ENCODE peak calls at places on chromosomes 16 and 17, in five cellular contexts. O, T, F, D and Z are unnamed samples.

GRCh38 chr16:84541999-84542876 is 37.8 kb upstream of the MEAK7 start:
- DNase-seq in O (no peak), T (no peak), F (no peak), D (no peak), Z (no peak)

GRCh38 chr16:31452631-31453106 is 6.6 kb upstream of the ARMC5 start:
- DNase-seq in O (no peak), T (no peak), F (no peak), D (no peak), Z (no peak)

GRCh38 chr17:49616546-49617205 is 41.0 kb downstream of the NXPH3 start:
- DNase-seq in O (no peak), T (peak), F (peak), D (no peak), Z (no peak)

GRCh38 chr17:50514936-50515702 is 6.9 kb downstream of the MYCBPAP start:
- DNase-seq in O (no peak), T (peak), F (peak), D (no peak), Z (no peak)

GRCh38 chr17:3647769-3648540 is 11.4 kb downstream of the CTNS start:
- DNase-seq in O (peak), T (no peak), F (no peak), D (no peak), Z (peak)

GRCh38 chr16:85656351-85657266 is 32.1 kb downstream of the GINS2 start:
- DNase-seq in O (no peak), T (peak), F (no peak), D (no peak), Z (no peak)

GRCh38 chr17:50278526-50279180 is 4.4 kb downstream of the TMEM92 start:
- DNase-seq in O (no peak), T (no peak), F (no peak), D (no peak), Z (no peak)

GRCh38 chr17:35743911-35744328 is 9.1 kb downstream of the GAS2L2 start:
- DNase-seq in O (no peak), T (no peak), F (no peak), D (peak), Z (peak)

GRCh38 chr16:66603537-66604375 is 748 bp upstream of the CMTM3 start:
- DNase-seq in O (peak), T (peak), F (peak), D (peak), Z (peak)

GRCh38 chr16:13634921-13635320 is 285.0 kb upstream of the ERCC4 start:
- DNase-seq in O (no peak), T (no peak), F (no peak), D (no peak), Z (no peak)

GRCh38 chr17:17732444-17732843 is 51.2 kb downstream of the RAI1 start:
- DNase-seq in O (no peak), T (no peak), F (peak), D (no peak), Z (no peak)

GRCh38 chr16:46961373-46962353 is 11.8 kb downstream of the DNAJA2 start:
- DNase-seq in O (no peak), T (no peak), F (no peak), D (no peak), Z (peak)

GRCh38 chr16:4377573-4378146 is 6.0 kb downstream of the VASN start:
- DNase-seq in O (no peak), T (no peak), F (no peak), D (no peak), Z (no peak)

GRCh38 chr17:61492759-61493526 is 40.7 kb downstream of the TBX4 start:
- DNase-seq in O (no peak), T (no peak), F (no peak), D (no peak), Z (no peak)

GRCh38 chr16:19515765-19516164 is 6.1 kb downstream of the GDE1 start:
- DNase-seq in O (no peak), T (no peak), F (no peak), D (no peak), Z (no peak)

GRCh38 chr17:79509008-79509407 is 101.8 kb downstream of the RBFOX3 start:
- DNase-seq in O (no peak), T (no peak), F (no peak), D (no peak), Z (no peak)

GRCh38 chr17:1521067-1521466 is 4.7 kb upstream of the INPP5K start:
- DNase-seq in O (no peak), T (no peak), F (no peak), D (no peak), Z (no peak)

GRCh38 chr16:52251495-52251894 is 295.4 kb downstream of the TOX3 start:
- DNase-seq in O (no peak), T (no peak), F (no peak), D (no peak), Z (no peak)

GRCh38 chr16:3015865-3016521 is 2.0 kb downstream of the CLDN6 start:
- DNase-seq in O (no peak), T (no peak), F (no peak), D (no peak), Z (peak)

GRCh38 chr17:63881935-63882601 is at the start of gene GH2:
- DNase-seq in O (peak), T (no peak), F (no peak), D (peak), Z (peak)

GRCh38 chr16:50425648-50426047 is 56.9 kb upstream of the BRD7 start:
- DNase-seq in O (no peak), T (no peak), F (no peak), D (no peak), Z (no peak)

GRCh38 chr16:71528863-71529262 is 2.6 kb downstream of the CHST4 start:
- DNase-seq in O (no peak), T (no peak), F (no peak), D (no peak), Z (no peak)

GRCh38 chr16:890716-891352 is 80.0 kb downstream of the LMF1 start:
- DNase-seq in O (no peak), T (no peak), F (no peak), D (no peak), Z (no peak)

GRCh38 chr16:72938426-72939164 is 109.3 kb downstream of the ZFHX3 start:
- DNase-seq in O (peak), T (peak), F (peak), D (peak), Z (no peak)

DNA sequence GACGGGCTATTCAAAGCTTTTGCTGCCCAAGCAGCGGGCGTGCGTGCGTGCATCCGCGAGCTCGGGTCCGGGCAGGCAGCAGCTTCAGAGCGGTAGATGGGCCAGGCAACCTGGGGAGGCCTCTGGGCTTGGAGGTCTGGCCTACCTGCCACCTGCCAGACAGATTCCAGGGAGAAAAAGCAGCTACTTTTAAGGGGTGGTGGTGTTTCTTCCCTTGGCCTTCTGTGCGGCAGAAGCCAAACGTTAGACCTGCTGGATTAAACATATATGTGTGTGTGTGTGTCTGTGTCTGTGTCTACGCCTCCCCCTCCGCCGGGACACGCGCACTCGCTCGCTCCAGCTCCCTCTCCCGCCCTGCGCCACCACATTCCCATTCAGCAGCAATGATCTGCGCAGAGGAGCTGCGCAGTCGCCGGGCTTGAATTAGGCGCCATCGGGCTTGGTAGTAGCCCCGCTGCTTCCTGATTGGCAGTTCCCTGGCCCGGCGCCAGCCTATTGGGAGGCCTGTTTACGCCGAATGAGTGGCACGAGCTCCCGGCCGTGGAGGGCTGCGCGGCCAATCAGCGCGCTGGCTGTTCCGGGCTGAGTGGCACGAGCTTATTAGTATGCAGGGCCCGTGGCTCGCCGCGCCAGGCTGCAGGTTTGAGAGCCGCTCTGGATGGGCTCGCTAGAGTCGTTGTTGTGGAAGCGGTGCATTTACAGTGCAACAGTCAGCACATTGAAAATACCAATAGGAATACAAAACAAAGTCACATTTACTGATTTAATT is at the start of gene BAHCC1:
- DNase-seq in O (peak), T (peak), F (peak), D (peak), Z (peak)
- TF ChIP-seq POLR2A in O (peak), T (peak), F (peak), D (peak), Z (no peak)

DNA sequence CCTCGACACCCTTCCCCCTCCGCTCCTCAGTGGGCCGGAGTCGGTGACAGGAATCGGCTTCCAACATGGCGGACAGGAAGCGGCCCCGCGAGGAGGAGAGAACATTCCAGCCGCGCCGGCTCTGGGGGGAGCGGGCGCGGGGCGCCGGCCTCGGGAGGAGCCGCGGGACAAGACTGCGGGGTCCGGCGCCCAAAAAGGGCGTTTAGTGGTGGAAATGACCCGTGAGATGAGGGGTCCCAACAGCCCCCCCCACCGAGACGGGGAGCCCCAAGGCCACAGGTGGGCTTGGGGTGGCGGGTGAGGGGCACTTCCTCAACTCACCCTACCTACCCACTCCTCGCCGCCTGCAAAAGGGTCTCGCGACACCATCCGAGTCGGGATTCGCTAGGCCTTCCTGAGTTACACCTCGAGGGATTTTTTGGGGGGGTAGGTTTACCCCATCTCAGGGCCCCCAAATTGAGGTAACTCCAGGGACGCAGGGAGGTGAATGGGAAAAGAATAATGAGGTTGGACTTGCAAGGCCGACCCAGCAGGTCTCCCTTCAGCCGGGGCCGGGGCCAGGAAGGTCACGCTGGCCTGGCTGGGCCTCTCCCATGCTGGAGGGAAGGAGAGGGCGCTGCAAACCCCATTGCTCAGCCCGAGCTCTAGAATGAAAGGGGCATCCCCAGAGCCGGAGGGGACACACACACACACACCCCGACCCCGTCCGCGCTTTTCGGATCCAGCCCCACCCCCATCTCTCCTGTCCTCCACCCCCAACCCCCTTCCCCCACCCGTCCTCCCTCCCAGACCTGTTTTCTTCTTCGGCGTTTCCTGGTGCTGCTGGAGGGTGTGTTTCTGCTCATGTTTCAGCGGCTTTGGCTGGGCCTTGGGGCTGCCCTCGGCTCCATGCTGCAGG is 707 bp downstream of the NUFIP2 start:
- DNase-seq in O (peak), T (peak), F (peak), D (peak), Z (peak)
- TF ChIP-seq POLR2A in O (no peak), T (no peak), F (no peak), D (peak), Z (no peak)

DNA sequence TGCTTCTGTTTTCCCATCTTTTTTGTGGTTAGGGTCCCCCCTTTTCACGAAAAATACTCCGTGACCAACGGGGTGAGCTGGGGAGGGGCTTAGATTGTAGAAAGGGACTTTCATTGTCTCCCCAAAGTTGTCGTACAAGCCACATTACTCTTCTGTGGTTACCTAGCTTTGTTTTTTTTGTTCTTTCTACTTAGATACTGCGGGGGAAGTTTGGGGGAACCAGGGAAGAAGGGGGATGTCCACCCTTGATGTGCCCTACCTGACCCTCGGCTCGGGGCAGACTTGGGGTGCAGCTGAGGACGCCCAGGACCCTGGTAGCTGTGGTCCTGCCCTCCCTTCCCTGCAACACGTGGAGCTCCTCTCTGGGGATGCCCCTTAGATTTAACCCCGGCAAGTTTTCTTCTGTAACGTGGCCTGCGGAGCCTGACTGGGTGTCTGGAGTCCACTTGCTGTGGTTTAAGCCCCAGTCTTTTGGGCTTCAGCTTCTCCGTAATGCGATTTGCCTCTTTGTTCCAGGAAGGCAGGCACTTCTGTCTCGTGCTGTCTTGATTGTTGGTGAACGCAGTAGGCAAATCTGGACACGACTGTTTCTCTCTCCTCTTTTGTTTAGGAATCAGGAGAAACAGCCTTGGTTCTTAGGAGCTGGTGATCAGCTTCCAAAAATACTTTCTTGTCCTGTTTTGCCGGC is 895 bp downstream of the ABCC1 start:
- DNase-seq in O (peak), T (peak), F (no peak), D (peak), Z (peak)
- TF ChIP-seq POLR2A in O (no peak), T (no peak), F (no peak), D (no peak), Z (no peak)

GRCh38 chr16:7350801-7351200 is 18.2 kb downstream of the RBFOX1 start:
- DNase-seq in O (no peak), T (no peak), F (no peak), D (no peak), Z (no peak)

GRCh38 chr16:7361416-7362129 is 28.9 kb downstream of the RBFOX1 start:
- DNase-seq in O (no peak), T (no peak), F (no peak), D (no peak), Z (no peak)

GRCh38 chr16:7352114-7352513 is 19.5 kb downstream of the RBFOX1 start:
- DNase-seq in O (no peak), T (no peak), F (no peak), D (no peak), Z (no peak)

GRCh38 chr16:7351572-7351971 is 18.9 kb downstream of the RBFOX1 start:
- DNase-seq in O (no peak), T (no peak), F (no peak), D (no peak), Z (no peak)

GRCh38 chr16:7355758-7356157 is 23.1 kb downstream of the RBFOX1 start:
- DNase-seq in O (no peak), T (no peak), F (no peak), D (no peak), Z (no peak)
- TF ChIP-seq POLR2A in O (no peak), T (no peak), F (no peak), D (no peak), Z (no peak)